ENCODE peak calls at places on chromosome 21, in eight cellular contexts. N is MM.1S; E is GM12865; Z is CD8-positive, alpha-beta memory T cell; G is adrenal gland; A is tibial artery; O is transverse colon; H is fibroblast of mammary gland. T is an unnamed sample.
A peak's percentile ranks its signal among the peaks of the same experiment; 100 is the strongest.

GRCh38 chr21:30209571-30209970 is 6.3 kb downstream of the CLDN8 start:
- DNase-seq in E (no peak), H (no peak), Z (no peak), N (no peak), A (no peak), O (no peak), G (no peak), T (no peak)

GRCh38 chr21:36129219-36129618 is 5.7 kb upstream of the CBR3 start:
- DNase-seq in G (no peak), Z (no peak), N (no peak), A (no peak), E (no peak), H (no peak), O (no peak), T (no peak)

GRCh38 chr21:32955307-32955937 is 70.3 kb upstream of the OLIG2 start:
- DNase-seq in E (no peak), A (no peak), O (no peak), N (no peak), G (no peak), Z (no peak), H (no peak), T (no peak)

GRCh38 chr21:15788847-15789548 is 59.2 kb downstream of the USP25 start:
- DNase-seq in G (no peak), A (no peak), H (peak; percentile 13), E (no peak), N (no peak), Z (no peak), O (no peak), T (no peak)

GRCh38 chr21:29064850-29065481 is 8.5 kb downstream of the CCT8 start:
- DNase-seq in N (peak; percentile 70), G (no peak), A (no peak), O (no peak), E (peak; percentile 68), Z (no peak), H (no peak), T (no peak)

GRCh38 chr21:31656199-31657095 is 3.0 kb upstream of the SOD1 start:
- DNase-seq in Z (no peak), O (no peak), E (peak; percentile 66), H (peak; percentile 62), A (no peak), N (no peak), G (no peak), T (no peak)

GRCh38 chr21:36763305-36763704 is 64.4 kb downstream of the SIM2 start:
- DNase-seq in Z (no peak), E (no peak), N (no peak), A (no peak), G (no peak), H (no peak), O (no peak), T (no peak)

GRCh38 chr21:18529253-18529652 is 125.7 kb upstream of the TMPRSS15 start:
- DNase-seq in E (no peak), O (no peak), H (peak; percentile 70), N (no peak), A (no peak), G (no peak), Z (no peak), T (no peak)

GRCh38 chr21:30674312-30674711 is 31.6 kb downstream of the KRTAP20-3 start:
- DNase-seq in G (no peak), N (no peak), Z (no peak), E (no peak), A (no peak), O (no peak), H (no peak), T (no peak)

GRCh38 chr21:9759972-9760371 is 761.4 kb upstream of the TPTE start:
- DNase-seq in A (no peak), N (no peak), O (no peak), H (no peak), E (no peak), Z (no peak), G (no peak), T (no peak)

GRCh38 chr21:25911730-25912401 is 177.1 kb downstream of the GABPA start:
- DNase-seq in E (no peak), G (peak; percentile 68), A (no peak), N (no peak), H (no peak), Z (no peak), O (peak; percentile 49), T (peak; percentile 74)

GRCh38 chr21:25908495-25908894 is 173.7 kb downstream of the GABPA start:
- DNase-seq in O (no peak), H (no peak), A (no peak), N (no peak), G (no peak), Z (no peak), E (no peak), T (no peak)

GRCh38 chr21:25912402-25912746 is 177.6 kb downstream of the GABPA start:
- DNase-seq in N (no peak), H (no peak), G (no peak), O (no peak), E (no peak), A (no peak), Z (no peak), T (no peak)

GRCh38 chr21:25909341-25909740 is 174.6 kb downstream of the GABPA start:
- DNase-seq in E (no peak), Z (no peak), H (no peak), G (no peak), A (no peak), N (no peak), O (no peak), T (no peak)

GRCh38 chr21:25910809-25911208 is 176.0 kb downstream of the GABPA start:
- DNase-seq in Z (no peak), O (no peak), H (no peak), N (no peak), G (no peak), A (no peak), E (no peak), T (no peak)
- H3K4me3 ChIP-seq in Z (no peak overlapping the region), O (no peak overlapping the region), H (no peak overlapping the region), N (no peak overlapping the region), G (no peak overlapping the region), A (no peak overlapping the region), E (no peak overlapping the region), T (no peak overlapping the region)

DNA sequence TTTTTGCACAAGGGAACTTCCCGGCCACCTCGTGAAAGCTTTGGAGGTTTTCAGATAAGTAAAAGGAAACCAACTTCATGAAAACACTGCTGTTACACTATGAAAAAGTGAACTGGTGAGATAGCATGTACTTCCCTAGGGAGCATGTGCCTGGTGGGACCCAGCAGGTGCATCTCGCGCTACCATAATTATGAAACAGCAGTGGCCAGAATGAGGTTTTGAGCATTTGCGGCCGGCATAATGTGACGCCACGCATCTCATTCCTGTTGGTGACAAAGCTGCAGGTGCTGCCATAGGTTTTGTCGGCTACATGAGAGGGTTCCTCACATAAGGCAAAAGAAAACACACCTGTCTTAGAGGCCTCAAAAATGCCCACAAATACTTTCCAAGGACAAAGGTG is 1.7 kb downstream of the KRTAP10-3 start:
- DNase-seq in O (no peak), H (no peak), E (peak; percentile 36), G (no peak), N (no peak), A (no peak), Z (no peak), T (no peak)
- H3K4me3 ChIP-seq in O (no peak overlapping the region), H (no peak overlapping the region), E (no peak overlapping the region), G (no peak overlapping the region), N (no peak overlapping the region), A (no peak overlapping the region), Z (no peak overlapping the region), T (no peak overlapping the region)

GRCh38 chr21:41851090-41851790 is 27.9 kb downstream of the PRDM15 start:
- DNase-seq in Z (no peak), G (no peak), H (no peak), O (no peak), N (no peak), E (no peak), A (no peak), T (peak; percentile 70)

GRCh38 chr21:41848971-41849580 is 30.1 kb downstream of the PRDM15 start:
- DNase-seq in N (no peak), G (no peak), E (no peak), A (no peak), O (no peak), Z (no peak), H (no peak), T (no peak)

GRCh38 chr21:41848533-41848932 is 30.6 kb downstream of the PRDM15 start:
- DNase-seq in A (no peak), Z (no peak), N (no peak), O (no peak), G (no peak), H (no peak), E (no peak), T (no peak)

GRCh38 chr21:41852151-41852928 is 26.8 kb downstream of the PRDM15 start:
- DNase-seq in E (no peak), Z (no peak), O (no peak), H (no peak), G (no peak), N (no peak), A (no peak), T (no peak)

DNA sequence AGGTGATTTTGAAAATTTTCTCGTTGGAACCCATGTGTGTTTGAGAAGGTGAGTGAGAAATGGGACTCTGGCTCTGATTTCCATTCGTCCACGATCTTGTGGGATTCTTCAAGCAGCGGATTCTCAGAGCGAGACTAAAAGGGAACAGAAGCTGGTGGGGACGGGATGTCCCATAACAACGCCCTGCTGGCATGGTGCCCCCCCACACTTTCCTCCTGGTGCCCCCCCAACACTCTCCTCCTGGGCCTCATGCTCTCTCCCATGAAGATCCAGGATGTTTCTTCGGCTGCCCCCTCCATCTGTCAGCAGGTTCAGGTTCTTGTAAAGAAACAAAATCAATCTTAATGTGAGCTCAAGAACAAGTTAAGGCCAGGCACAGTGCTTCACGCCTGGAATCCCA is 29.1 kb downstream of the PRDM15 start:
- DNase-seq in H (no peak), O (no peak), Z (no peak), G (no peak), N (no peak), E (no peak), A (no peak), T (no peak)
- H3K4me3 ChIP-seq in H (no peak overlapping the region), O (no peak overlapping the region), Z (no peak overlapping the region), G (no peak overlapping the region), N (no peak overlapping the region), E (no peak overlapping the region), A (no peak overlapping the region), T (no peak overlapping the region)

DNA sequence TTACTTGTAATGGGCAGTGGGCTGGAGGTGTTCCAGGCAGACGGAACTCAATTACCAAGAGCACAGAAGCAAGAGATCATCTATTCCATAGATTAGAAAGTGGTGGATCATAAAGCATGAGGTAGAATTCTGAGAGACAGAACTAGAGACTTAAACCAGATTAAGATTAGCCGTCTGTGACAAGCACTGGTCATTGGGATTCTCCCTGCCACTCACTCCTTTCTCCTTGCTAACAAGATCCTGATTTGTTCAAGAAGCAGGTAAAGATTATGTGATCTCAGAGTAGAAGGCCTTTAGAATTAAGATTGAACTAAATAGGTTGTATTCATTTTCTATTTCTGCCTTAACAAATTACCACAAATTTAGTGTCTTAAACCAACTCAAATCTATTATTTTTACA is 1.5 kb upstream of the HSPA13 start:
- DNase-seq in N (no peak), H (no peak), Z (no peak), A (no peak), E (no peak), O (no peak), G (no peak), T (no peak)
- H3K4me3 ChIP-seq in N (peak overlapping the region; percentile 91), H (no peak overlapping the region), Z (peak overlapping the region; percentile 97), A (no peak overlapping the region), E (peak overlapping the region; percentile 90), O (no peak overlapping the region), G (no peak overlapping the region), T (peak overlapping the region; percentile 73)